ENCODE peak calls at places on chromosomes 12 and 14, in six cellular contexts. One of them, this sample, is unnamed.

GRCh38 chr12:99985129-99985570 is 414 bp upstream of the ANKS1B start:
- DNase-seq in NCI-H2171 treated with DMSO at 0.1 percent for 48 hours: no peak
- DNase-seq in Caco-2: no peak
- DNase-seq in activated CD4-positive, alpha-beta T cell treated with anti-CD3 and anti-CD28 coated beads, Interleukin-2, amount 10 ng/mL, durations not matched to agents 7 days and 5 days: no peak
- DNase-seq in MG63: no peak
- DNase-seq in B cell: peak
- DNase-seq in this sample: no peak

GRCh38 chr12:124656947-124657434 is 89.6 kb upstream of the NCOR2 start:
- DNase-seq in NCI-H2171 treated with DMSO at 0.1 percent for 48 hours: no peak
- DNase-seq in Caco-2: no peak
- DNase-seq in activated CD4-positive, alpha-beta T cell treated with anti-CD3 and anti-CD28 coated beads, Interleukin-2, amount 10 ng/mL, durations not matched to agents 7 days and 5 days: no peak
- DNase-seq in MG63: no peak
- DNase-seq in B cell: no peak
- DNase-seq in this sample: no peak

GRCh38 chr12:103331643-103332042 is 164.1 kb downstream of the C12orf42 start:
- DNase-seq in NCI-H2171 treated with DMSO at 0.1 percent for 48 hours: no peak
- DNase-seq in Caco-2: no peak
- DNase-seq in activated CD4-positive, alpha-beta T cell treated with anti-CD3 and anti-CD28 coated beads, Interleukin-2, amount 10 ng/mL, durations not matched to agents 7 days and 5 days: no peak
- DNase-seq in MG63: no peak
- DNase-seq in B cell: no peak
- DNase-seq in this sample: no peak

GRCh38 chr14:77738559-77739250 is 22.3 kb downstream of the SNW1 start:
- DNase-seq in NCI-H2171 treated with DMSO at 0.1 percent for 48 hours: no peak
- DNase-seq in Caco-2: no peak
- DNase-seq in activated CD4-positive, alpha-beta T cell treated with anti-CD3 and anti-CD28 coated beads, Interleukin-2, amount 10 ng/mL, durations not matched to agents 7 days and 5 days: no peak
- DNase-seq in MG63: no peak
- DNase-seq in B cell: no peak
- DNase-seq in this sample: no peak

GRCh38 chr14:99774526-99775307 is 18.5 kb upstream of the EML1 start:
- DNase-seq in NCI-H2171 treated with DMSO at 0.1 percent for 48 hours: peak
- DNase-seq in Caco-2: no peak
- DNase-seq in activated CD4-positive, alpha-beta T cell treated with anti-CD3 and anti-CD28 coated beads, Interleukin-2, amount 10 ng/mL, durations not matched to agents 7 days and 5 days: no peak
- DNase-seq in MG63: peak
- DNase-seq in B cell: no peak
- DNase-seq in this sample: no peak

GRCh38 chr12:77847060-77847541 is 16.4 kb downstream of the NAV3 start:
- DNase-seq in NCI-H2171 treated with DMSO at 0.1 percent for 48 hours: no peak
- DNase-seq in Caco-2: no peak
- DNase-seq in activated CD4-positive, alpha-beta T cell treated with anti-CD3 and anti-CD28 coated beads, Interleukin-2, amount 10 ng/mL, durations not matched to agents 7 days and 5 days: no peak
- DNase-seq in MG63: no peak
- DNase-seq in B cell: no peak
- DNase-seq in this sample: no peak

GRCh38 chr14:67665886-67666285 is 8.5 kb downstream of the VTI1B start:
- DNase-seq in NCI-H2171 treated with DMSO at 0.1 percent for 48 hours: no peak
- DNase-seq in Caco-2: no peak
- DNase-seq in activated CD4-positive, alpha-beta T cell treated with anti-CD3 and anti-CD28 coated beads, Interleukin-2, amount 10 ng/mL, durations not matched to agents 7 days and 5 days: no peak
- DNase-seq in MG63: no peak
- DNase-seq in B cell: no peak
- DNase-seq in this sample: no peak

GRCh38 chr14:59406454-59407245 is 58.5 kb downstream of the GPR135 start:
- DNase-seq in NCI-H2171 treated with DMSO at 0.1 percent for 48 hours: no peak
- DNase-seq in Caco-2: no peak
- DNase-seq in activated CD4-positive, alpha-beta T cell treated with anti-CD3 and anti-CD28 coated beads, Interleukin-2, amount 10 ng/mL, durations not matched to agents 7 days and 5 days: no peak
- DNase-seq in MG63: no peak
- DNase-seq in B cell: no peak
- DNase-seq in this sample: no peak

GRCh38 chr14:70257526-70257925 is 68.8 kb upstream of the SLC8A3 start:
- DNase-seq in NCI-H2171 treated with DMSO at 0.1 percent for 48 hours: no peak
- DNase-seq in Caco-2: peak
- DNase-seq in activated CD4-positive, alpha-beta T cell treated with anti-CD3 and anti-CD28 coated beads, Interleukin-2, amount 10 ng/mL, durations not matched to agents 7 days and 5 days: no peak
- DNase-seq in MG63: no peak
- DNase-seq in B cell: peak
- DNase-seq in this sample: no peak

GRCh38 chr14:64654072-64654899 is 49.9 kb upstream of the PLEKHG3 start:
- DNase-seq in NCI-H2171 treated with DMSO at 0.1 percent for 48 hours: no peak
- DNase-seq in Caco-2: peak
- DNase-seq in activated CD4-positive, alpha-beta T cell treated with anti-CD3 and anti-CD28 coated beads, Interleukin-2, amount 10 ng/mL, durations not matched to agents 7 days and 5 days: no peak
- DNase-seq in MG63: peak
- DNase-seq in B cell: no peak
- DNase-seq in this sample: no peak

GRCh38 chr14:92552066-92552465 is 38.5 kb downstream of the RIN3 start:
- DNase-seq in NCI-H2171 treated with DMSO at 0.1 percent for 48 hours: no peak
- DNase-seq in Caco-2: no peak
- DNase-seq in activated CD4-positive, alpha-beta T cell treated with anti-CD3 and anti-CD28 coated beads, Interleukin-2, amount 10 ng/mL, durations not matched to agents 7 days and 5 days: no peak
- DNase-seq in MG63: no peak
- DNase-seq in B cell: no peak
- DNase-seq in this sample: no peak

GRCh38 chr12:74903522-74903921 is 306.1 kb downstream of the KCNC2 start:
- DNase-seq in NCI-H2171 treated with DMSO at 0.1 percent for 48 hours: peak
- DNase-seq in Caco-2: peak
- DNase-seq in activated CD4-positive, alpha-beta T cell treated with anti-CD3 and anti-CD28 coated beads, Interleukin-2, amount 10 ng/mL, durations not matched to agents 7 days and 5 days: no peak
- DNase-seq in MG63: no peak
- DNase-seq in B cell: no peak
- DNase-seq in this sample: no peak

GRCh38 chr12:47164730-47165439 is 85.1 kb upstream of the AMIGO2 start:
- DNase-seq in NCI-H2171 treated with DMSO at 0.1 percent for 48 hours: no peak
- DNase-seq in Caco-2: no peak
- DNase-seq in activated CD4-positive, alpha-beta T cell treated with anti-CD3 and anti-CD28 coated beads, Interleukin-2, amount 10 ng/mL, durations not matched to agents 7 days and 5 days: no peak
- DNase-seq in MG63: peak
- DNase-seq in B cell: no peak
- DNase-seq in this sample: no peak

GRCh38 chr12:99767809-99768208 is 120.3 kb downstream of the GARIN6 start:
- DNase-seq in NCI-H2171 treated with DMSO at 0.1 percent for 48 hours: peak
- DNase-seq in Caco-2: no peak
- DNase-seq in activated CD4-positive, alpha-beta T cell treated with anti-CD3 and anti-CD28 coated beads, Interleukin-2, amount 10 ng/mL, durations not matched to agents 7 days and 5 days: no peak
- DNase-seq in MG63: no peak
- DNase-seq in B cell: no peak
- DNase-seq in this sample: no peak

GRCh38 chr12:52879394-52880351 is 25.2 kb downstream of the KRT8 start:
- DNase-seq in NCI-H2171 treated with DMSO at 0.1 percent for 48 hours: peak
- DNase-seq in Caco-2: peak
- DNase-seq in activated CD4-positive, alpha-beta T cell treated with anti-CD3 and anti-CD28 coated beads, Interleukin-2, amount 10 ng/mL, durations not matched to agents 7 days and 5 days: peak
- DNase-seq in MG63: peak
- DNase-seq in B cell: peak
- DNase-seq in this sample: no peak

GRCh38 chr12:97131220-97131981 is 224.3 kb downstream of the NEDD1 start:
- DNase-seq in NCI-H2171 treated with DMSO at 0.1 percent for 48 hours: no peak
- DNase-seq in Caco-2: peak
- DNase-seq in activated CD4-positive, alpha-beta T cell treated with anti-CD3 and anti-CD28 coated beads, Interleukin-2, amount 10 ng/mL, durations not matched to agents 7 days and 5 days: no peak
- DNase-seq in MG63: no peak
- DNase-seq in B cell: no peak
- DNase-seq in this sample: no peak

GRCh38 chr14:64117671-64118402 is 176.3 kb downstream of the ESR2 start:
- DNase-seq in NCI-H2171 treated with DMSO at 0.1 percent for 48 hours: no peak
- DNase-seq in Caco-2: no peak
- DNase-seq in activated CD4-positive, alpha-beta T cell treated with anti-CD3 and anti-CD28 coated beads, Interleukin-2, amount 10 ng/mL, durations not matched to agents 7 days and 5 days: no peak
- DNase-seq in MG63: peak
- DNase-seq in B cell: no peak
- DNase-seq in this sample: no peak

GRCh38 chr12:92224685-92225331 is 79.2 kb upstream of the BTG1 start:
- DNase-seq in NCI-H2171 treated with DMSO at 0.1 percent for 48 hours: no peak
- DNase-seq in Caco-2: no peak
- DNase-seq in activated CD4-positive, alpha-beta T cell treated with anti-CD3 and anti-CD28 coated beads, Interleukin-2, amount 10 ng/mL, durations not matched to agents 7 days and 5 days: no peak
- DNase-seq in MG63: peak
- DNase-seq in B cell: no peak
- DNase-seq in this sample: no peak

GRCh38 chr14:82725188-82725587 is 1191.5 kb upstream of the SEL1L start:
- DNase-seq in NCI-H2171 treated with DMSO at 0.1 percent for 48 hours: no peak
- DNase-seq in Caco-2: no peak
- DNase-seq in activated CD4-positive, alpha-beta T cell treated with anti-CD3 and anti-CD28 coated beads, Interleukin-2, amount 10 ng/mL, durations not matched to agents 7 days and 5 days: no peak
- DNase-seq in MG63: no peak
- DNase-seq in B cell: no peak
- DNase-seq in this sample: no peak

GRCh38 chr14:22837750-22838538 is 1.6 kb downstream of the MMP14 start:
- DNase-seq in NCI-H2171 treated with DMSO at 0.1 percent for 48 hours: no peak
- DNase-seq in Caco-2: no peak
- DNase-seq in activated CD4-positive, alpha-beta T cell treated with anti-CD3 and anti-CD28 coated beads, Interleukin-2, amount 10 ng/mL, durations not matched to agents 7 days and 5 days: no peak
- DNase-seq in MG63: peak
- DNase-seq in B cell: no peak
- DNase-seq in this sample: no peak

GRCh38 chr12:57611810-57612710 is 825 bp downstream of the ARHGEF25 start:
- DNase-seq in NCI-H2171 treated with DMSO at 0.1 percent for 48 hours: peak
- DNase-seq in Caco-2: no peak
- DNase-seq in activated CD4-positive, alpha-beta T cell treated with anti-CD3 and anti-CD28 coated beads, Interleukin-2, amount 10 ng/mL, durations not matched to agents 7 days and 5 days: no peak
- DNase-seq in MG63: no peak
- DNase-seq in B cell: no peak
- DNase-seq in this sample: no peak

GRCh38 chr12:112833939-112834338 is 42.4 kb downstream of the RPH3A start:
- DNase-seq in NCI-H2171 treated with DMSO at 0.1 percent for 48 hours: no peak
- DNase-seq in Caco-2: no peak
- DNase-seq in activated CD4-positive, alpha-beta T cell treated with anti-CD3 and anti-CD28 coated beads, Interleukin-2, amount 10 ng/mL, durations not matched to agents 7 days and 5 days: no peak
- DNase-seq in MG63: no peak
- DNase-seq in B cell: no peak
- DNase-seq in this sample: no peak

GRCh38 chr12:64893961-64894360 is 69.5 kb downstream of the TBC1D30 start:
- DNase-seq in NCI-H2171 treated with DMSO at 0.1 percent for 48 hours: no peak
- DNase-seq in Caco-2: no peak
- DNase-seq in activated CD4-positive, alpha-beta T cell treated with anti-CD3 and anti-CD28 coated beads, Interleukin-2, amount 10 ng/mL, durations not matched to agents 7 days and 5 days: no peak
- DNase-seq in MG63: no peak
- DNase-seq in B cell: no peak
- DNase-seq in this sample: no peak

GRCh38 chr14:94796278-94796677 is 26.4 kb upstream of the GSC start:
- DNase-seq in NCI-H2171 treated with DMSO at 0.1 percent for 48 hours: no peak
- DNase-seq in Caco-2: no peak
- DNase-seq in activated CD4-positive, alpha-beta T cell treated with anti-CD3 and anti-CD28 coated beads, Interleukin-2, amount 10 ng/mL, durations not matched to agents 7 days and 5 days: no peak
- DNase-seq in MG63: no peak
- DNase-seq in B cell: no peak
- DNase-seq in this sample: no peak

GRCh38 chr14:98138666-98139065 is 1133.3 kb downstream of the BCL11B start:
- DNase-seq in NCI-H2171 treated with DMSO at 0.1 percent for 48 hours: no peak
- DNase-seq in Caco-2: peak
- DNase-seq in activated CD4-positive, alpha-beta T cell treated with anti-CD3 and anti-CD28 coated beads, Interleukin-2, amount 10 ng/mL, durations not matched to agents 7 days and 5 days: peak
- DNase-seq in MG63: no peak
- DNase-seq in B cell: peak
- DNase-seq in this sample: peak

GRCh38 chr14:92800525-92800924 is 6.4 kb downstream of the GOLGA5 start:
- DNase-seq in NCI-H2171 treated with DMSO at 0.1 percent for 48 hours: no peak
- DNase-seq in Caco-2: no peak
- DNase-seq in activated CD4-positive, alpha-beta T cell treated with anti-CD3 and anti-CD28 coated beads, Interleukin-2, amount 10 ng/mL, durations not matched to agents 7 days and 5 days: no peak
- DNase-seq in MG63: no peak
- DNase-seq in B cell: no peak
- DNase-seq in this sample: no peak

GRCh38 chr12:121453629-121454028 is 53.7 kb downstream of the RNF34 start:
- DNase-seq in NCI-H2171 treated with DMSO at 0.1 percent for 48 hours: no peak
- DNase-seq in Caco-2: no peak
- DNase-seq in activated CD4-positive, alpha-beta T cell treated with anti-CD3 and anti-CD28 coated beads, Interleukin-2, amount 10 ng/mL, durations not matched to agents 7 days and 5 days: no peak
- DNase-seq in MG63: no peak
- DNase-seq in B cell: no peak
- DNase-seq in this sample: no peak

GRCh38 chr14:105817971-105818711 is 291.8 kb downstream of the TMEM121 start:
- DNase-seq in NCI-H2171 treated with DMSO at 0.1 percent for 48 hours: peak
- DNase-seq in Caco-2: no peak
- DNase-seq in activated CD4-positive, alpha-beta T cell treated with anti-CD3 and anti-CD28 coated beads, Interleukin-2, amount 10 ng/mL, durations not matched to agents 7 days and 5 days: no peak
- DNase-seq in MG63: no peak
- DNase-seq in B cell: peak
- DNase-seq in this sample: no peak

GRCh38 chr12:18242380-18243089 is 18.8 kb upstream of the PIK3C2G start:
- DNase-seq in NCI-H2171 treated with DMSO at 0.1 percent for 48 hours: no peak
- DNase-seq in Caco-2: peak
- DNase-seq in activated CD4-positive, alpha-beta T cell treated with anti-CD3 and anti-CD28 coated beads, Interleukin-2, amount 10 ng/mL, durations not matched to agents 7 days and 5 days: no peak
- DNase-seq in MG63: no peak
- DNase-seq in B cell: no peak
- DNase-seq in this sample: no peak

GRCh38 chr12:6970096-6970527 is 352 bp downstream of the PHB2 start:
- DNase-seq in NCI-H2171 treated with DMSO at 0.1 percent for 48 hours: no peak
- DNase-seq in Caco-2: peak
- DNase-seq in activated CD4-positive, alpha-beta T cell treated with anti-CD3 and anti-CD28 coated beads, Interleukin-2, amount 10 ng/mL, durations not matched to agents 7 days and 5 days: peak
- DNase-seq in MG63: peak
- DNase-seq in B cell: no peak
- DNase-seq in this sample: no peak

GRCh38 chr12:51970904-51971646 is 19.6 kb downstream of the ACVR1B start:
- DNase-seq in NCI-H2171 treated with DMSO at 0.1 percent for 48 hours: no peak
- DNase-seq in Caco-2: peak
- DNase-seq in activated CD4-positive, alpha-beta T cell treated with anti-CD3 and anti-CD28 coated beads, Interleukin-2, amount 10 ng/mL, durations not matched to agents 7 days and 5 days: peak
- DNase-seq in MG63: peak
- DNase-seq in B cell: peak
- DNase-seq in this sample: peak

GRCh38 chr14:42548349-42548748 is 941.7 kb downstream of the LRFN5 start:
- DNase-seq in NCI-H2171 treated with DMSO at 0.1 percent for 48 hours: no peak
- DNase-seq in Caco-2: no peak
- DNase-seq in activated CD4-positive, alpha-beta T cell treated with anti-CD3 and anti-CD28 coated beads, Interleukin-2, amount 10 ng/mL, durations not matched to agents 7 days and 5 days: no peak
- DNase-seq in MG63: no peak
- DNase-seq in B cell: no peak
- DNase-seq in this sample: no peak

This sample was measured in T-helper 22 cell.